ENCODE peak calls at places on chromosomes 16 and 17, in five cellular contexts. I is endothelial cell, X is HCEC 1CT, G is ACHN, Q is SJSA1. C is an unnamed sample.

GRCh38 chr17:41910701-41911391 is 7.9 kb downstream of the ACLY start:
- DNase-seq in Q (peak; percentile 98), X (peak; percentile 98), I (no peak), G (peak; percentile 99), C (no peak)

GRCh38 chr17:55735784-55736405 is 13.2 kb upstream of the TMEM100 start:
- DNase-seq in I (peak; percentile 37), G (peak; percentile 66), Q (peak; percentile 66), X (peak; percentile 61), C (peak; percentile 7)

GRCh38 chr17:40857535-40857934 is 9.5 kb downstream of the KRT12 start:
- DNase-seq in X (no peak), I (no peak), Q (no peak), G (no peak), C (no peak)

GRCh38 chr16:69799601-69800000 is 37.5 kb downstream of the WWP2 start:
- DNase-seq in I (no peak), Q (no peak), G (no peak), X (no peak), C (no peak)

GRCh38 chr17:20981046-20981920 is 61.5 kb downstream of the USP22 start:
- DNase-seq in Q (peak; percentile 31), I (no peak), G (no peak), X (no peak), C (no peak)

GRCh38 chr16:19997264-19997663 is 76.4 kb downstream of the GPR139 start:
- DNase-seq in X (no peak), Q (no peak), G (no peak), I (no peak), C (no peak)

GRCh38 chr16:48112603-48113400 is 43.0 kb downstream of the ABCC12 start:
- DNase-seq in G (no peak), I (no peak), Q (no peak), X (no peak), C (no peak)

GRCh38 chr17:11292491-11292890 is 51.5 kb downstream of the SHISA6 start:
- DNase-seq in G (no peak), X (no peak), I (no peak), Q (no peak), C (no peak)

GRCh38 chr17:27496501-27496943 is 40.3 kb downstream of the KSR1 start:
- DNase-seq in Q (no peak), X (no peak), G (peak; percentile 4), I (no peak), C (no peak)

GRCh38 chr17:41404024-41404651 is 6.7 kb upstream of the KRT31 start:
- DNase-seq in G (peak; percentile 86), Q (peak; percentile 84), X (peak; percentile 99), I (no peak), C (peak; percentile 32)

GRCh38 chr17:33816842-33817241 is 438.2 kb upstream of the CCL2 start:
- DNase-seq in I (no peak), Q (no peak), X (no peak), G (no peak), C (no peak)

GRCh38 chr17:18356624-18357023 is 6.7 kb downstream of the SHMT1 start:
- DNase-seq in G (no peak), X (peak; percentile 39), Q (no peak), I (no peak), C (no peak)

GRCh38 chr17:43406676-43407645 is 8.2 kb downstream of the ARL4D start:
- DNase-seq in X (peak; percentile 61), G (no peak), I (no peak), Q (peak; percentile 84), C (no peak)

GRCh38 chr17:8470447-8471047 is 34.9 kb downstream of the NDEL1 start:
- DNase-seq in I (no peak), X (no peak), G (peak; percentile 60), Q (no peak), C (no peak)

GRCh38 chr17:7132511-7133094 is 18.0 kb upstream of the ASGR2 start:
- DNase-seq in I (peak; percentile 69), Q (no peak), X (no peak), G (no peak), C (peak; percentile 85)

GRCh38 chr17:4364622-4365041 is 1.8 kb downstream of the UBE2G1 start:
- DNase-seq in X (no peak), I (no peak), G (no peak), Q (no peak), C (no peak)

GRCh38 chr16:27315333-27316037 is 1.7 kb downstream of the IL4R start:
- DNase-seq in I (no peak), X (peak; percentile 58), G (peak; percentile 35), Q (no peak), C (peak; percentile 38)

GRCh38 chr16:15057755-15058417 is 2.0 kb upstream of the NTAN1 start:
- DNase-seq in X (no peak), I (no peak), G (no peak), Q (no peak), C (no peak)

GRCh38 chr17:66542967-66543525 is 240.6 kb downstream of the PRKCA start:
- DNase-seq in I (no peak), Q (no peak), X (peak; percentile 77), G (peak; percentile 77), C (no peak)

GRCh38 chr17:74806334-74806733 is 30.2 kb upstream of the NAT9 start:
- DNase-seq in G (no peak), I (no peak), Q (no peak), X (no peak), C (no peak)

GRCh38 chr17:59149841-59150511 is 5.0 kb downstream of the SKA2 start:
- DNase-seq in X (no peak), Q (no peak), G (no peak), I (no peak), C (no peak)

GRCh38 chr16:27429330-27429871 is 27.4 kb downstream of the IL21R start:
- DNase-seq in I (no peak), G (no peak), Q (no peak), X (no peak), C (no peak)

GRCh38 chr17:422196-422930 is 69.8 kb upstream of the RPH3AL start:
- DNase-seq in X (no peak), I (no peak), G (no peak), Q (no peak), C (no peak)

GRCh38 chr17:4858068-4858879 is 25.1 kb downstream of the MINK1 start:
- DNase-seq in Q (peak; percentile 63), I (peak; percentile 49), G (no peak), X (no peak), C (no peak)

GRCh38 chr16:29974291-29975133 is 844 bp downstream of the TAOK2 start:
- DNase-seq in Q (no peak), X (no peak), I (peak; percentile 65), G (no peak), C (no peak)

GRCh38 chr17:35846055-35846809 is 22.5 kb downstream of the HEATR9 start:
- DNase-seq in I (no peak), G (no peak), Q (no peak), X (no peak), C (no peak)

GRCh38 chr16:84658690-84659089 is 10.4 kb downstream of the KLHL36 start:
- DNase-seq in I (no peak), G (no peak), Q (no peak), X (no peak), C (no peak)

GRCh38 chr16:11049396-11050059 is 105.2 kb downstream of the CLEC16A start:
- DNase-seq in X (peak; percentile 54), I (no peak), G (no peak), Q (peak; percentile 72), C (no peak)

GRCh38 chr17:65594585-65594940 is 33.1 kb upstream of the AXIN2 start:
- DNase-seq in X (no peak), Q (no peak), I (no peak), G (no peak), C (no peak)

GRCh38 chr17:47698749-47699535 is 5.0 kb downstream of the TBKBP1 start:
- DNase-seq in G (peak; percentile 50), I (peak; percentile 82), Q (peak; percentile 74), X (no peak), C (peak; percentile 57)

GRCh38 chr16:67326472-67327309 is at the start of the genes KCTD19 and LRRC36:
- DNase-seq in I (peak; percentile 99), X (peak; percentile 5), Q (peak; percentile 58), G (peak; percentile 96), C (peak; percentile 7)

C was measured in central memory CD4-positive, alpha-beta T cell.